ENCODE peak calls at places on chromosome 16, in seven cellular contexts. B is AG04450, W is tibial nerve, O is colonic mucosa, S is pancreas, F is left ventricle myocardium inferior, G is Caco-2. Q is an unnamed sample.

GRCh38 chr16:81671738-81672597 is 107.1 kb upstream of the PLCG2 start:
- DNase-seq in B (no peak), W (no peak), O (no peak), S (no peak), F (no peak), G (no peak), Q (no peak)

GRCh38 chr16:2936436-2937011 is 24.8 kb downstream of the FLYWCH1 start:
- DNase-seq in B (no peak), W (no peak), O (no peak), S (peak; percentile 71), F (no peak), G (no peak), Q (no peak)

GRCh38 chr16:1965610-1966009 is 984 bp upstream of the RPS2 start:
- DNase-seq in B (no peak), W (no peak), O (no peak), S (peak; percentile 44), F (no peak), G (no peak), Q (no peak)

GRCh38 chr16:8919089-8919933 is 37.2 kb downstream of the LITAFD start:
- DNase-seq in B (no peak), W (no peak), O (no peak), S (no peak), F (no peak), G (no peak), Q (no peak)

GRCh38 chr16:86297391-86297790 is 212.9 kb upstream of the FOXF1 start:
- DNase-seq in B (no peak), W (no peak), O (no peak), S (no peak), F (no peak), G (no peak), Q (no peak)

GRCh38 chr16:17330019-17330570 is 140.7 kb downstream of the XYLT1 start:
- DNase-seq in B (no peak), W (no peak), O (no peak), S (no peak), F (no peak), G (no peak), Q (no peak)

GRCh38 chr16:2753523-2754020 is 1.1 kb downstream of the SRRM2 start:
- DNase-seq in B (no peak), W (no peak), O (no peak), S (no peak), F (no peak), G (no peak), Q (no peak)

GRCh38 chr16:23498863-23499262 is 11.4 kb downstream of the GGA2 start:
- DNase-seq in B (no peak), W (no peak), O (no peak), S (no peak), F (no peak), G (no peak), Q (no peak)

GRCh38 chr16:1072526-1073261 is at the start of gene SSTR5:
- DNase-seq in B (no peak), W (no peak), O (no peak), S (no peak), F (no peak), G (no peak), Q (no peak)

GRCh38 chr16:3060339-3061127 is 4.9 kb upstream of the IL32 start:
- DNase-seq in B (no peak), W (no peak), O (no peak), S (no peak), F (no peak), G (no peak), Q (no peak)

GRCh38 chr16:600781-601180 is 10.9 kb downstream of the RAB40C start:
- DNase-seq in B (no peak), W (no peak), O (no peak), S (no peak), F (no peak), G (no peak), Q (no peak)

GRCh38 chr16:81005644-81006471 is 827 bp downstream of the CMC2 start:
- DNase-seq in B (no peak), W (no peak), O (peak; percentile 83), S (no peak), F (no peak), G (no peak), Q (no peak)

GRCh38 chr16:54118846-54119245 is 167.7 kb downstream of the IRX3 start:
- DNase-seq in B (no peak), W (no peak), O (no peak), S (no peak), F (no peak), G (no peak), Q (no peak)

GRCh38 chr16:59126486-59126885 is 392.4 kb upstream of the GOT2 start:
- DNase-seq in B (no peak), W (no peak), O (no peak), S (no peak), F (no peak), G (no peak), Q (no peak)

GRCh38 chr16:69340095-69340644 is 598 bp downstream of the NIP7 start:
- DNase-seq in B (no peak), W (no peak), O (no peak), S (peak; percentile 21), F (no peak), G (no peak), Q (no peak)

GRCh38 chr16:31474173-31474714 is 2.3 kb downstream of the TGFB1I1 start:
- DNase-seq in B (peak; percentile 39), W (no peak), O (peak; percentile 24), S (no peak), F (no peak), G (no peak), Q (peak; percentile 63)

GRCh38 chr16:74842413-74842812 is 67.8 kb upstream of the FA2H start:
- DNase-seq in B (no peak), W (no peak), O (no peak), S (no peak), F (no peak), G (no peak), Q (no peak)

GRCh38 chr16:2595376-2596200 is 57.8 kb downstream of the PDPK1 start:
- DNase-seq in B (no peak), W (no peak), O (no peak), S (peak; percentile 30), F (no peak), G (no peak), Q (no peak)

GRCh38 chr16:85733155-85733838 is 17.6 kb downstream of the C16orf74 start:
- DNase-seq in B (no peak), W (no peak), O (no peak), S (no peak), F (no peak), G (no peak), Q (no peak)

GRCh38 chr16:68367034-68367433 is 56.2 kb downstream of the PRMT7 start:
- DNase-seq in B (no peak), W (no peak), O (peak; percentile 72), S (peak; percentile 36), F (no peak), G (peak; percentile 66), Q (no peak)

GRCh38 chr16:30958164-30959083 is 870 bp downstream of the SETD1A start:
- DNase-seq in B (no peak), W (no peak), O (peak; percentile 35), S (peak; percentile 85), F (peak; percentile 43), G (peak; percentile 80), Q (no peak)

GRCh38 chr16:89490386-89491237 is at the start of gene ANKRD11:
- DNase-seq in B (peak; percentile 99), W (peak; percentile 96), O (peak; percentile 99), S (peak; percentile 99), F (peak; percentile 99), G (peak; percentile 100), Q (peak; percentile 98)
- H3K4me3 ChIP-seq in B (peak within 1 kb of the TSS; percentile 83), W (peak within 1 kb of the TSS; percentile 94), O (peak within 1 kb of the TSS; percentile 95), S (peak within 1 kb of the TSS; percentile 89), F (peak within 1 kb of the TSS; percentile 93), G (peak within 1 kb of the TSS; percentile 79), Q (peak within 1 kb of the TSS; percentile 86)

GRCh38 chr16:84607694-84608093 is 10.2 kb downstream of the COTL1 start:
- DNase-seq in B (no peak), W (no peak), O (peak; percentile 46), S (no peak), F (no peak), G (no peak), Q (no peak)

GRCh38 chr16:84607061-84607460 is 10.8 kb downstream of the COTL1 start:
- DNase-seq in B (no peak), W (no peak), O (no peak), S (no peak), F (no peak), G (no peak), Q (no peak)

GRCh38 chr16:84606081-84606875 is 11.6 kb downstream of the COTL1 start:
- DNase-seq in B (no peak), W (no peak), O (no peak), S (no peak), F (no peak), G (no peak), Q (no peak)

GRCh38 chr16:84610385-84610784 is 7.5 kb downstream of the COTL1 start:
- DNase-seq in B (no peak), W (no peak), O (no peak), S (no peak), F (no peak), G (no peak), Q (no peak)

DNA sequence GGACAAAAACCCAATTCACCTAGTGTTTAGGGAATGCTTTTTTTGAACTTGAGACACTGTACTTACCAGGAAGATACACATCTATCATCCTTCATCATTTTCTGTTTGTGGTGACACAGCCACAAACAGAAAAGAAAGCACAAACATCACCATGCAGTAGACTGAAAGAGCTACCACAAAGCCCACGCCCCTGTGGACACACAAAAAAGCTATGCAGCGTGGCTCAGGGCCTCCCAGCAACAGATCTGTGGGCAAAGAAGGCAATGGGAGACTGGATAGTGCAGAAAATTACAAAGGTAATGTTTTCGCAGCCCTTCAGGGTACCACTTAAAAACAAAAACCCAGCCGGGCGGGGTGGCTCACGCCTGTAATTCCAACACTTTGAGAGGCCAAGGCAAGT is 9.6 kb downstream of the COTL1 start:
- DNase-seq in B (no peak), W (no peak), O (no peak), S (no peak), F (no peak), G (no peak), Q (no peak)
- H3K27me3 ChIP-seq in B (no peaks in the 10 kb centered on the region), W (no peaks in the 10 kb centered on the region), O (no peaks in the 10 kb centered on the region), S (no peaks in the 10 kb centered on the region), F (no peaks in the 10 kb centered on the region), G (no peaks in the 10 kb centered on the region), Q (no peaks in the 10 kb centered on the region)

GRCh38 chr16:66274335-66275110 is 92.0 kb upstream of the CDH5 start:
- DNase-seq in B (no peak), W (no peak), O (no peak), S (no peak), F (no peak), G (no peak), Q (no peak)
- TF ChIP-seq CTCF in B (peak; percentile 45), W (no peak), O (peak; percentile 27), S (no peak), F (peak; percentile 53), G (peak; percentile 20), Q (peak; percentile 34)

GRCh38 chr16:78463591-78463990 is 364.1 kb downstream of the WWOX start:
- DNase-seq in B (no peak), W (no peak), O (no peak), S (no peak), F (no peak), G (no peak), Q (no peak)

GRCh38 chr16:78461087-78461486 is 361.6 kb downstream of the WWOX start:
- DNase-seq in B (no peak), W (no peak), O (peak; percentile 26), S (no peak), F (no peak), G (no peak), Q (no peak)

GRCh38 chr16:78460428-78460827 is 361.0 kb downstream of the WWOX start:
- DNase-seq in B (no peak), W (no peak), O (no peak), S (no peak), F (no peak), G (no peak), Q (no peak)

GRCh38 chr16:78461496-78461938 is 362.1 kb downstream of the WWOX start:
- DNase-seq in B (no peak), W (no peak), O (peak; percentile 66), S (no peak), F (no peak), G (no peak), Q (no peak)

GRCh38 chr16:78462261-78463208 is 363.1 kb downstream of the WWOX start:
- DNase-seq in B (no peak), W (no peak), O (peak; percentile 38), S (no peak), F (no peak), G (no peak), Q (no peak)
- H3K4me3 ChIP-seq in B (no peak overlapping the region), W (no peak overlapping the region), O (no peak overlapping the region), S (no peak overlapping the region), F (no peak overlapping the region), G (no peak overlapping the region), Q (no peak overlapping the region)

Q was measured in BJ.